ENCODE peak calls at places on chromosomes 6 and 20, in ten cellular contexts. V, O, D, W, R, M, J, G, I and Y are unnamed samples.

GRCh38 chr6:46053034-46053933 is 37.6 kb upstream of the CLIC5 start:
- DNase-seq in D (peak; percentile 11), O (no peak), M (no peak), I (peak; percentile 75), J (no peak), R (no peak), V (no peak), G (no peak), W (peak; percentile 64), Y (peak; percentile 96)

GRCh38 chr6:22470454-22471368 is 98.7 kb upstream of the HDGFL1 start:
- DNase-seq in G (peak; percentile 53), I (peak; percentile 72), W (peak; percentile 46), M (peak; percentile 71), J (no peak), V (peak; percentile 79), R (no peak), D (no peak), O (no peak), Y (peak; percentile 49)

GRCh38 chr6:148846778-148847761 is 100.2 kb downstream of the UST start:
- DNase-seq in O (no peak), W (no peak), I (peak; percentile 35), G (peak; percentile 26), D (no peak), J (no peak), R (no peak), M (no peak), V (peak; percentile 27), Y (no peak)

GRCh38 chr20:18665135-18665534 is 77.3 kb downstream of the DTD1 start:
- DNase-seq in G (no peak), O (no peak), R (no peak), I (no peak), V (no peak), J (no peak), M (no peak), D (no peak), W (no peak), Y (no peak)

GRCh38 chr20:21102691-21103311 is 3.4 kb downstream of the LINC00237 start:
- DNase-seq in R (no peak), G (peak; percentile 33), W (peak; percentile 47), D (peak; percentile 51), O (peak; percentile 37), I (peak; percentile 31), V (peak; percentile 56), M (no peak), J (peak; percentile 68), Y (peak; percentile 63)

GRCh38 chr20:48056218-48056617 is 270.9 kb upstream of the SULF2 start:
- DNase-seq in G (no peak), O (no peak), R (no peak), V (no peak), D (no peak), W (no peak), J (no peak), I (no peak), M (no peak), Y (no peak)

GRCh38 chr20:53517146-53517545 is 76.5 kb downstream of the ZNF217 start:
- DNase-seq in M (no peak), G (no peak), V (no peak), I (no peak), D (no peak), R (no peak), O (no peak), J (no peak), W (peak; percentile 35), Y (no peak)

GRCh38 chr6:56637640-56638039 is 5.0 kb downstream of the DST start:
- DNase-seq in I (peak; percentile 84), G (no peak), R (no peak), W (no peak), O (no peak), D (no peak), J (no peak), M (no peak), V (no peak), Y (peak; percentile 59)

GRCh38 chr6:6537488-6537887 is 51.0 kb upstream of the LY86 start:
- DNase-seq in R (no peak), D (no peak), I (no peak), G (no peak), W (no peak), J (no peak), O (no peak), V (no peak), M (no peak), Y (no peak)

GRCh38 chr6:11653028-11653583 is 115.6 kb downstream of the TMEM170B start:
- DNase-seq in W (no peak), D (peak; percentile 39), I (peak; percentile 91), R (peak; percentile 31), G (peak; percentile 46), M (no peak), O (peak; percentile 29), V (peak; percentile 24), J (no peak), Y (no peak)

GRCh38 chr6:147071786-147072185 is 132.4 kb upstream of the STXBP5 start:
- DNase-seq in I (no peak), G (no peak), O (no peak), D (no peak), J (no peak), W (no peak), R (no peak), M (no peak), V (no peak), Y (no peak)

GRCh38 chr6:105137388-105137787 is 42.4 kb downstream of the POPDC3 start:
- DNase-seq in O (no peak), W (no peak), R (no peak), I (peak; percentile 30), M (no peak), V (no peak), D (no peak), J (peak; percentile 30), G (no peak), Y (no peak)

GRCh38 chr6:225121-225721 is 67.1 kb upstream of the DUSP22 start:
- DNase-seq in I (no peak), V (no peak), R (peak; percentile 52), J (no peak), G (no peak), W (no peak), D (peak; percentile 83), M (no peak), O (peak; percentile 74), Y (no peak)

GRCh38 chr20:58117944-58118343 is 110.5 kb downstream of the ANKRD60 start:
- DNase-seq in M (no peak), V (no peak), W (no peak), O (no peak), R (no peak), I (no peak), J (no peak), G (no peak), D (no peak), Y (no peak)

GRCh38 chr20:7232796-7233195 is 465.3 kb downstream of the BMP2 start:
- DNase-seq in I (no peak), G (no peak), O (no peak), W (no peak), D (no peak), R (no peak), J (no peak), M (no peak), V (no peak), Y (no peak)

GRCh38 chr6:123042412-123042811 is 46.4 kb downstream of the CLVS2 start:
- DNase-seq in J (no peak), I (no peak), V (no peak), D (no peak), W (no peak), R (no peak), M (no peak), O (no peak), G (no peak), Y (no peak)

GRCh38 chr6:42369568-42369967 is 82.2 kb downstream of the TRERF1 start:
- DNase-seq in O (no peak), J (no peak), W (peak; percentile 52), I (no peak), R (no peak), V (no peak), M (no peak), D (peak; percentile 55), G (no peak), Y (peak; percentile 80)

GRCh38 chr6:97594834-97595233 is 311.8 kb upstream of the MMS22L start:
- DNase-seq in W (no peak), M (no peak), V (no peak), J (no peak), I (no peak), R (no peak), O (no peak), D (no peak), G (no peak), Y (no peak)

GRCh38 chr20:60787264-60787663 is 464.8 kb upstream of the CDH4 start:
- DNase-seq in D (no peak), I (no peak), O (no peak), V (no peak), R (no peak), G (no peak), J (no peak), W (no peak), M (no peak), Y (no peak)

GRCh38 chr6:140252099-140252498 is 877.7 kb upstream of the CITED2 start:
- DNase-seq in W (no peak), D (no peak), O (no peak), R (no peak), G (no peak), V (no peak), J (no peak), M (no peak), I (peak; percentile 6), Y (no peak)

GRCh38 chr6:133630651-133631050 is 258.3 kb upstream of the TCF21 start:
- DNase-seq in R (no peak), J (no peak), D (no peak), V (no peak), O (no peak), M (no peak), G (no peak), W (no peak), I (no peak), Y (no peak)

GRCh38 chr20:33753763-33754162 is 22.0 kb downstream of the ZNF341 start:
- DNase-seq in M (no peak), G (peak; percentile 91), I (no peak), D (no peak), O (no peak), J (no peak), V (no peak), W (no peak), R (no peak), Y (no peak)

GRCh38 chr6:113858067-113858604 is 991 bp downstream of the MARCKS start:
- DNase-seq in D (peak; percentile 11), M (peak; percentile 52), J (peak; percentile 42), G (no peak), W (peak; percentile 54), I (peak; percentile 54), R (no peak), O (peak; percentile 27), V (peak; percentile 53), Y (no peak)

GRCh38 chr6:35044145-35044745 is 96.9 kb downstream of the TCP11 start:
- DNase-seq in J (no peak), R (no peak), W (peak; percentile 41), M (no peak), V (peak; percentile 62), G (peak; percentile 47), O (no peak), D (no peak), I (peak; percentile 73), Y (peak; percentile 22)

GRCh38 chr6:8888468-8888867 is 453.1 kb upstream of the SLC35B3 start:
- DNase-seq in R (no peak), D (no peak), W (no peak), V (no peak), J (no peak), I (no peak), M (no peak), G (no peak), O (no peak), Y (no peak)

GRCh38 chr20:48773837-48774418 is 53.9 kb downstream of the PREX1 start:
- DNase-seq in M (no peak), I (peak; percentile 72), G (peak; percentile 55), V (no peak), W (peak; percentile 32), J (no peak), R (no peak), D (no peak), O (no peak), Y (no peak)

GRCh38 chr6:27472182-27472616 is 706 bp downstream of the ZNF184 start:
- DNase-seq in R (peak; percentile 55), V (no peak), O (peak; percentile 74), J (peak; percentile 32), D (peak; percentile 71), I (peak; percentile 80), M (peak; percentile 61), W (peak; percentile 77), G (peak; percentile 58), Y (no peak)

GRCh38 chr6:162344301-162344700 is 383.3 kb downstream of the PRKN start:
- DNase-seq in R (no peak), V (no peak), I (peak; percentile 6), J (no peak), G (no peak), O (no peak), W (no peak), D (no peak), M (no peak), Y (no peak)